ENCODE peak calls at places on chromosomes 5 and 9, in seven cellular contexts. One of them, this sample, is unnamed.

GRCh38 chr5:35151151-35151920 is 79.0 kb downstream of the PRLR start:
- DNase-seq in NCI-H69: no peak
- DNase-seq in endothelial cell: no peak
- DNase-seq in brain microvascular endothelial cell: no peak
- DNase-seq in PC-3: no peak
- DNase-seq in SK-MEL-5: peak; percentile 10
- DNase-seq in posterior cingulate gyrus: no peak
- DNase-seq in this sample: no peak

GRCh38 chr9:23907343-23907742 is 81.3 kb upstream of the ELAVL2 start:
- DNase-seq in NCI-H69: no peak
- DNase-seq in endothelial cell: no peak
- DNase-seq in posterior cingulate gyrus: no peak
- DNase-seq in SK-MEL-5: no peak
- DNase-seq in PC-3: no peak
- DNase-seq in brain microvascular endothelial cell: no peak
- DNase-seq in this sample: no peak

GRCh38 chr9:38025166-38025565 is 43.9 kb downstream of the SHB start:
- DNase-seq in PC-3: no peak
- DNase-seq in NCI-H69: no peak
- DNase-seq in brain microvascular endothelial cell: no peak
- DNase-seq in endothelial cell: peak; percentile 23
- DNase-seq in posterior cingulate gyrus: no peak
- DNase-seq in SK-MEL-5: no peak
- DNase-seq in this sample: no peak

GRCh38 chr9:136525207-136525606 is 20.6 kb downstream of the NOTCH1 start:
- DNase-seq in posterior cingulate gyrus: no peak
- DNase-seq in brain microvascular endothelial cell: no peak
- DNase-seq in endothelial cell: no peak
- DNase-seq in SK-MEL-5: no peak
- DNase-seq in NCI-H69: peak; percentile 31
- DNase-seq in PC-3: no peak
- DNase-seq in this sample: no peak

GRCh38 chr9:23554691-23555090 is 271.3 kb downstream of the ELAVL2 start:
- DNase-seq in PC-3: no peak
- DNase-seq in endothelial cell: no peak
- DNase-seq in posterior cingulate gyrus: no peak
- DNase-seq in brain microvascular endothelial cell: no peak
- DNase-seq in NCI-H69: peak; percentile 60
- DNase-seq in SK-MEL-5: no peak
- DNase-seq in this sample: no peak

GRCh38 chr5:136769093-136769492 is 403.7 kb upstream of the TRPC7 start:
- DNase-seq in SK-MEL-5: no peak
- DNase-seq in brain microvascular endothelial cell: no peak
- DNase-seq in PC-3: no peak
- DNase-seq in endothelial cell: no peak
- DNase-seq in NCI-H69: peak; percentile 6
- DNase-seq in posterior cingulate gyrus: no peak
- DNase-seq in this sample: no peak

GRCh38 chr9:99112750-99113417 is 8.0 kb downstream of the TGFBR1 start:
- DNase-seq in endothelial cell: no peak
- DNase-seq in posterior cingulate gyrus: no peak
- DNase-seq in SK-MEL-5: no peak
- DNase-seq in PC-3: no peak
- DNase-seq in NCI-H69: no peak
- DNase-seq in brain microvascular endothelial cell: no peak
- DNase-seq in this sample: peak; percentile 32

GRCh38 chr5:156634301-156634700 is 215.8 kb upstream of the PPP1R2B start:
- DNase-seq in PC-3: no peak
- DNase-seq in endothelial cell: no peak
- DNase-seq in NCI-H69: no peak
- DNase-seq in brain microvascular endothelial cell: no peak
- DNase-seq in SK-MEL-5: no peak
- DNase-seq in posterior cingulate gyrus: no peak
- DNase-seq in this sample: no peak

GRCh38 chr5:147673276-147673675 is 109.3 kb downstream of the JAKMIP2 start:
- DNase-seq in brain microvascular endothelial cell: no peak
- DNase-seq in endothelial cell: no peak
- DNase-seq in SK-MEL-5: no peak
- DNase-seq in posterior cingulate gyrus: no peak
- DNase-seq in NCI-H69: peak; percentile 97
- DNase-seq in PC-3: no peak
- DNase-seq in this sample: no peak

GRCh38 chr5:169978744-169979143 is 1.6 kb downstream of the INSYN2B start:
- DNase-seq in SK-MEL-5: no peak
- DNase-seq in posterior cingulate gyrus: no peak
- DNase-seq in brain microvascular endothelial cell: no peak
- DNase-seq in NCI-H69: peak; percentile 69
- DNase-seq in PC-3: no peak
- DNase-seq in endothelial cell: no peak
- DNase-seq in this sample: no peak

GRCh38 chr5:62312674-62313073 is 6.7 kb downstream of the KIF2A start:
- DNase-seq in PC-3: no peak
- DNase-seq in endothelial cell: no peak
- DNase-seq in NCI-H69: no peak
- DNase-seq in posterior cingulate gyrus: no peak
- DNase-seq in SK-MEL-5: no peak
- DNase-seq in brain microvascular endothelial cell: no peak
- DNase-seq in this sample: no peak

GRCh38 chr9:3692606-3693005 is 166.8 kb upstream of the RFX3 start:
- DNase-seq in posterior cingulate gyrus: no peak
- DNase-seq in brain microvascular endothelial cell: no peak
- DNase-seq in endothelial cell: no peak
- DNase-seq in NCI-H69: peak; percentile 21
- DNase-seq in PC-3: no peak
- DNase-seq in SK-MEL-5: peak; percentile 77
- DNase-seq in this sample: no peak

GRCh38 chr5:59835782-59836181 is 57.7 kb downstream of the PDE4D start:
- DNase-seq in SK-MEL-5: no peak
- DNase-seq in brain microvascular endothelial cell: peak; percentile 29
- DNase-seq in PC-3: no peak
- DNase-seq in NCI-H69: no peak
- DNase-seq in posterior cingulate gyrus: no peak
- DNase-seq in endothelial cell: no peak
- DNase-seq in this sample: no peak

GRCh38 chr5:39518516-39518915 is 93.7 kb upstream of the DAB2 start:
- DNase-seq in SK-MEL-5: peak; percentile 90
- DNase-seq in posterior cingulate gyrus: no peak
- DNase-seq in brain microvascular endothelial cell: peak; percentile 51
- DNase-seq in endothelial cell: no peak
- DNase-seq in PC-3: peak; percentile 59
- DNase-seq in NCI-H69: no peak
- DNase-seq in this sample: no peak

GRCh38 chr5:131316822-131317221 is 53.0 kb downstream of the CDC42SE2 start:
- DNase-seq in PC-3: no peak
- DNase-seq in endothelial cell: no peak
- DNase-seq in NCI-H69: no peak
- DNase-seq in posterior cingulate gyrus: no peak
- DNase-seq in brain microvascular endothelial cell: no peak
- DNase-seq in SK-MEL-5: no peak
- DNase-seq in this sample: no peak

GRCh38 chr5:1342268-1342667 is 2.6 kb downstream of the CLPTM1L start:
- DNase-seq in endothelial cell: no peak
- DNase-seq in SK-MEL-5: no peak
- DNase-seq in PC-3: no peak
- DNase-seq in posterior cingulate gyrus: no peak
- DNase-seq in NCI-H69: no peak
- DNase-seq in brain microvascular endothelial cell: no peak
- DNase-seq in this sample: no peak

GRCh38 chr5:116090192-116090790 is 5.5 kb downstream of the COMMD10 start:
- DNase-seq in PC-3: no peak
- DNase-seq in NCI-H69: no peak
- DNase-seq in posterior cingulate gyrus: no peak
- DNase-seq in SK-MEL-5: peak; percentile 30
- DNase-seq in endothelial cell: no peak
- DNase-seq in brain microvascular endothelial cell: no peak
- DNase-seq in this sample: no peak

GRCh38 chr5:65334077-65334476 is 147.6 kb downstream of the ADAMTS6 start:
- DNase-seq in posterior cingulate gyrus: no peak
- DNase-seq in NCI-H69: peak; percentile 98
- DNase-seq in PC-3: no peak
- DNase-seq in brain microvascular endothelial cell: no peak
- DNase-seq in SK-MEL-5: no peak
- DNase-seq in endothelial cell: no peak
- DNase-seq in this sample: no peak

GRCh38 chr5:142684508-142685031 is 1.3 kb downstream of the FGF1 start:
- DNase-seq in PC-3: no peak
- DNase-seq in posterior cingulate gyrus: peak; percentile 77
- DNase-seq in SK-MEL-5: peak; percentile 79
- DNase-seq in NCI-H69: peak; percentile 27
- DNase-seq in endothelial cell: no peak
- DNase-seq in brain microvascular endothelial cell: no peak
- DNase-seq in this sample: no peak

GRCh38 chr9:121736147-121736721 is 84.8 kb downstream of the DAB2IP start:
- DNase-seq in brain microvascular endothelial cell: no peak
- DNase-seq in posterior cingulate gyrus: no peak
- DNase-seq in endothelial cell: peak; percentile 52
- DNase-seq in SK-MEL-5: no peak
- DNase-seq in NCI-H69: peak; percentile 52
- DNase-seq in PC-3: no peak
- DNase-seq in this sample: no peak